ENCODE peak calls at places on chromosomes 5 and 9, in seven cellular contexts. H is cardiac muscle cell, F is HepG2, A is cardiac fibroblast, Z is pancreas, S is IMR-90, U is fibroblast of lung. T is an unnamed sample.

GRCh38 chr5:95390812-95391492 is at the start of gene FAM81B:
- DNase-seq in H (no peak), F (no peak), A (peak), Z (no peak), S (peak), U (no peak), T (no peak)

GRCh38 chr9:135674977-135675376 is 11.9 kb downstream of the LCN9 start:
- DNase-seq in H (no peak), F (no peak), A (no peak), Z (no peak), S (no peak), U (no peak), T (no peak)

GRCh38 chr5:96885518-96886338 is 9.4 kb downstream of the ERAP2 start:
- DNase-seq in H (no peak), F (no peak), A (peak), Z (no peak), S (no peak), U (no peak), T (no peak)

GRCh38 chr9:89878687-89879086 is 273.9 kb downstream of the GADD45G start:
- DNase-seq in H (no peak), F (peak), A (peak), Z (peak), S (no peak), U (peak), T (no peak)

GRCh38 chr9:99019523-99020331 is 76.0 kb downstream of the COL15A1 start:
- DNase-seq in H (peak), F (no peak), A (peak), Z (no peak), S (peak), U (peak), T (peak)

GRCh38 chr5:29054694-29055093 is 2016.3 kb upstream of the CDH9 start:
- DNase-seq in H (no peak), F (no peak), A (no peak), Z (no peak), S (no peak), U (no peak), T (no peak)

GRCh38 chr9:97514531-97514930 is 13.1 kb downstream of the TMOD1 start:
- DNase-seq in H (no peak), F (no peak), A (no peak), Z (no peak), S (no peak), U (no peak), T (no peak)

GRCh38 chr5:130109152-130109551 is 204.9 kb downstream of the CHSY3 start:
- DNase-seq in H (peak), F (peak), A (peak), Z (no peak), S (peak), U (peak), T (peak)

GRCh38 chr9:99187311-99187710 is 34.4 kb downstream of the ALG2 start:
- DNase-seq in H (no peak), F (no peak), A (no peak), Z (no peak), S (no peak), U (no peak), T (no peak)

GRCh38 chr9:12735669-12736068 is 39.2 kb upstream of the LURAP1L start:
- DNase-seq in H (no peak), F (no peak), A (no peak), Z (no peak), S (no peak), U (no peak), T (no peak)

GRCh38 chr9:82829818-82830217 is 233.1 kb downstream of the RASEF start:
- DNase-seq in H (no peak), F (no peak), A (no peak), Z (no peak), S (no peak), U (no peak), T (no peak)

GRCh38 chr9:85292261-85292660 is 449.5 kb downstream of the AGTPBP1 start:
- DNase-seq in H (no peak), F (no peak), A (no peak), Z (no peak), S (no peak), U (no peak), T (no peak)

GRCh38 chr5:126939887-126940286 is 90.5 kb downstream of the MARCHF3 start:
- DNase-seq in H (no peak), F (no peak), A (no peak), Z (no peak), S (peak), U (no peak), T (no peak)

GRCh38 chr9:116897181-116897580 is 210.1 kb downstream of the TRIM32 start:
- DNase-seq in H (no peak), F (no peak), A (no peak), Z (no peak), S (no peak), U (no peak), T (no peak)

GRCh38 chr5:40410939-40411635 is 268.6 kb upstream of the PTGER4 start:
- DNase-seq in H (peak), F (no peak), A (peak), Z (no peak), S (peak), U (peak), T (no peak)

GRCh38 chr9:125513634-125514413 is 193.2 kb downstream of the MAPKAP1 start:
- DNase-seq in H (peak), F (peak), A (peak), Z (peak), S (peak), U (peak), T (peak)

GRCh38 chr5:129460951-129461815 is 1.1 kb downstream of the ADAMTS19 start:
- DNase-seq in H (peak), F (no peak), A (peak), Z (peak), S (no peak), U (peak), T (no peak)

GRCh38 chr5:123087173-123088030 is 1.6 kb upstream of the PRDM6 start:
- DNase-seq in H (no peak), F (no peak), A (peak), Z (no peak), S (no peak), U (no peak), T (no peak)

GRCh38 chr9:89359018-89359417 is 40.7 kb downstream of the SECISBP2 start:
- DNase-seq in H (no peak), F (no peak), A (no peak), Z (no peak), S (no peak), U (no peak), T (no peak)

GRCh38 chr9:115036691-115037090 is 81.3 kb downstream of the TNC start:
- DNase-seq in H (no peak), F (no peak), A (no peak), Z (no peak), S (no peak), U (no peak), T (no peak)

DNA sequence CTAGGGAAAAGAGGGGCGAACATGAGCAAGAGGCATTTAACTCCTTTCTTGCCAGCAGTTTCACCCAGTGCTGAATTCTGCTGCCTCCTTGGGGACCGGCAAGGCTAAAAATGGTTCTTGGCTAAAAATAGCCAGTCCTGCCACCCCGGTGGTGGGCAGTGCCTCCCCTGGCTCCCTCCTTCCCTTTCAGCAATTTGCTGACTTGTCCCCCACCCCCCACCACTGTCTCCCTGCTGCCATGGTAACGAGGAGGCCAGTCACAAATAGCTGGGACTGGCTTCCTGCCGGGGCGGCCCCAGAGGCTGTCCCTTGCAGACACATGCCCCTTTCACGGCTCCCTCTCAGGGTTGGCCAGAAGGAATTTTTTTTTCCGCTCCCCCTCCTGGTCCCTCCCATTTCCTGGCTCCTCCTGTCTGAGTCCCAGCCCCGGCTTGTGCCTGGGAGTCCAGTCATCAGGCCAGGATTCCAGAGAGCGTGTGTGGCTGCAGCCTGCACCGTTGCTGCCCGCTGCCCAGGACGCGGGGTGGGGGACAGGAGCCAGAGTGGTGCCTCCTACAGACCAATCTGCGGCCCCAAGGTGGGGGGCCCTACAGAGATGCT is 130.3 kb downstream of the RGS3 start:
- DNase-seq in H (peak), F (peak), A (peak), Z (peak), S (peak), U (peak), T (peak)
- H3K4me3 ChIP-seq in H (peak), F (no peak), A (peak), Z (peak), S (peak), U (peak), T (peak)

GRCh38 chr5:120735076-120735475 is 271.0 kb downstream of the PRR16 start:
- DNase-seq in H (no peak), F (no peak), A (peak), Z (no peak), S (peak), U (no peak), T (no peak)
- TF ChIP-seq CTCF in H (no peak), F (no peak), A (no peak), Z (no peak), S (no peak), U (no peak), T (no peak)

DNA sequence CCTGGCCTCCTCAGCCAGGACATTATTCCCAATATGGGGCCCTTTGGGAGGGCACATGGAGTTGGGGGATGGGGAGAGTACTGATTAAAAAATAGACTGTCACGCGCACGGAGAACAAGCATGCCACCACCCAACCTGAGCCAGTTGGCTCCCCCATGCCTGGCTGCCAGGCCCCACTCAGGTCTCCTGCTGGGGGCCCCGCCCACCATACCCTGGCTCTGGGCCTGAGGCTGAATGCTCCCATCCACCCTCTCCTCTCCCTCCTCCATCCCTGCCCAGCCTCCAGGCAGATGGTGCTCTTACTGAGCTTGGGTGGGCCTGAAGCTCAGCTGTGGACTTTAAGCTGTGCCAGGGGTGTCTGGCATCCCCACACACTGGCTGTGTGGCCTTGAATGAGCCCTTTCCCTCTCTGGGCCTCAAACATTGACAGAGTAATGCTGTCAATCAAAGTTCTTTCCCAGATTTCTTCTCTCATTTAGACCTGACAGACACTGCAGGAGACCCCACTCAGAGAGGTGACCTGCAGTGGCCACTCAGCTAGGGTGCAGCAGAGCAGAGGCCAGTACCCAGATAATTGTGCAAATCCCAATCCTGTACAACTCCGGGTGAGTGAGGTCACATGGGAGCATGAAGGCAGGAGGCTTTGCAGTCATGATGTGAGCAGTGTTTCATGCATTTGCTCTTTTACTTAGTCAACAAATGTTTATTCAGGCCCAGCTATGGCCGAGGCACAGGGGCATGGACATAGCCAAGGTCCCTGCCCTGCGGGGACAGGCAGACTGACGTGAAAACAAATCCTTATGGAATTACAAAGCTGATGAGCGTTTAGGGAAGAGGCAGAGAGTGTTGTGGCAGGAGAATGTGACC is 9.8 kb upstream of the SYNPO start:
- DNase-seq in H (no peak), F (no peak), A (no peak), Z (no peak), S (no peak), U (no peak), T (no peak)
- H3K4me3 ChIP-seq in H (no peak), F (no peak), A (no peak), Z (no peak), S (no peak), U (no peak), T (no peak)

GRCh38 chr9:75226403-75227139 is 138.3 kb downstream of the OSTF1 start:
- DNase-seq in H (no peak), F (no peak), A (no peak), Z (no peak), S (no peak), U (no peak), T (no peak)

GRCh38 chr9:75228893-75229292 is 140.6 kb downstream of the OSTF1 start:
- DNase-seq in H (no peak), F (no peak), A (no peak), Z (no peak), S (no peak), U (no peak), T (no peak)

GRCh38 chr9:75231167-75231566 is 142.9 kb downstream of the OSTF1 start:
- DNase-seq in H (no peak), F (no peak), A (no peak), Z (no peak), S (no peak), U (no peak), T (no peak)

GRCh38 chr9:75230469-75230868 is 142.2 kb downstream of the OSTF1 start:
- DNase-seq in H (no peak), F (peak), A (no peak), Z (no peak), S (no peak), U (no peak), T (no peak)

DNA sequence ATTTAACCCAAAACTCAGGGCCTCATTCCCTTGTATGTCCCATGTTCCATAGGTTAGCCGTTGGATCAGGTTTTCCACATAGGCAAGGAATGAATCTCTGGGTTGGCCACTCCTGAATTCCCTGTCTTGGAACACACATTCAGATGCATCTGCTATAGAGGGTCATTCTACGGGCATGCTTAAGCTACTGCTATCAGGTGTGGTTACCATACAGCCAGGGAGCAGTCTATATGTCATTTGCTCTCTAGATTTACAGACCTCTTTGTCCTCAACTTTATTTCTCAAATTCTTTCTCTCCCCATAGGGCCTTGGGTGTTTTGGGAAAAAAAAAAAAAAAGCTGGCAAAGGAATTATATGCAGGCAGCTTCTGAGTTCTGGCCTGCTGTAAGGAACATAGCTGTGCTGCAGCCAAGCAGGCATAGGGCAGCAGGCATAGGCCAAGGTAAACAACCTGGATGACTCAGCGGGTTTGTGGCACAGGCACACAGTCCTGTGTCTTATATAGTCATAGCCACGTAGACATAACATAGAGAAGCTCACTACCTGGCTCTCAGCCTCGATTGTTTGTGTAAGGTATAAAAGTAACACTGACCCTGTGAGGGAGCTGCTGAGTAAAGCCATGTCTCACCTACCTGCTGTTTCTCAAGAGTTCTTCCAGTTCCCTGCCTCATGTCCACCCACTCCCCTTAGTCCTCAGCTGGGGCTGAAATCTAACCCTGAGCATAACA is 141.5 kb downstream of the OSTF1 start:
- DNase-seq in H (peak), F (peak), A (peak), Z (peak), S (no peak), U (no peak), T (no peak)
- TF ChIP-seq CTCF in H (no peak), F (no peak), A (no peak), Z (no peak), S (no peak), U (no peak), T (no peak)

GRCh38 chr9:79581794-79582193 is 10.0 kb downstream of the TLE4 start:
- DNase-seq in H (peak), F (peak), A (peak), Z (no peak), S (peak), U (peak), T (peak)
- H3K4me3 ChIP-seq in H (no peak), F (no peak), A (peak), Z (no peak), S (no peak), U (peak), T (no peak)

T was measured in AG09309.